ENCODE peak calls at places on chromosomes 13 and 19, in seven cellular contexts. V is tibial nerve, Q is body of pancreas, D is bronchial epithelial cell, R is GM06990, K is IMR-90, A is mammary epithelial cell. I is an unnamed sample.

GRCh38 chr19:14563989-14564650 is 7.7 kb downstream of the NDUFB7 start:
- DNase-seq in V (no peak), Q (no peak), D (peak; percentile 35), R (peak; percentile 76), K (no peak), A (peak; percentile 45), I (no peak)

GRCh38 chr19:20664917-20665781 is 3.8 kb upstream of the ZNF626 start:
- DNase-seq in V (no peak), Q (no peak), D (no peak), R (no peak), K (no peak), A (no peak), I (peak; percentile 3)

GRCh38 chr19:34459614-34460013 is 21.9 kb upstream of the WTIP start:
- DNase-seq in V (no peak), Q (no peak), D (no peak), R (no peak), K (no peak), A (no peak), I (no peak)

GRCh38 chr19:16930753-16931152 is 42.0 kb downstream of the F2RL3 start:
- DNase-seq in V (no peak), Q (no peak), D (no peak), R (no peak), K (no peak), A (no peak), I (no peak)

GRCh38 chr19:8826371-8826770 is 5.7 kb downstream of the ZNF558 start:
- DNase-seq in V (no peak), Q (no peak), D (no peak), R (no peak), K (no peak), A (no peak), I (no peak)

GRCh38 chr19:34189199-34189916 is 17.1 kb downstream of the LSM14A start:
- DNase-seq in V (no peak), Q (no peak), D (no peak), R (no peak), K (no peak), A (no peak), I (peak; percentile 25)

GRCh38 chr19:58203814-58204475 is 21.1 kb downstream of the ZNF274 start:
- DNase-seq in V (no peak), Q (no peak), D (no peak), R (no peak), K (no peak), A (no peak), I (no peak)

GRCh38 chr19:31074751-31075150 is 274.5 kb downstream of the TSHZ3 start:
- DNase-seq in V (no peak), Q (no peak), D (no peak), R (no peak), K (no peak), A (no peak), I (no peak)

GRCh38 chr19:54608792-54609191 is 15.4 kb downstream of the LILRA1 start:
- DNase-seq in V (no peak), Q (no peak), D (no peak), R (no peak), K (no peak), A (no peak), I (no peak)

GRCh38 chr19:43739836-43740235 is 14.9 kb downstream of the SMG9 start:
- DNase-seq in V (no peak), Q (no peak), D (peak; percentile 55), R (no peak), K (no peak), A (peak; percentile 46), I (no peak)

GRCh38 chr19:11338164-11338563 is 1.3 kb downstream of the RAB3D start:
- DNase-seq in V (no peak), Q (no peak), D (no peak), R (no peak), K (no peak), A (no peak), I (no peak)

GRCh38 chr13:83618966-83619365 is 263.3 kb downstream of the SLITRK1 start:
- DNase-seq in V (no peak), Q (no peak), D (peak; percentile 77), R (no peak), K (no peak), A (peak; percentile 48), I (peak; percentile 29)

GRCh38 chr13:41494202-41494601 is 36.9 kb downstream of the RGCC start:
- DNase-seq in V (no peak), Q (no peak), D (no peak), R (no peak), K (no peak), A (no peak), I (no peak)

GRCh38 chr13:37748913-37749312 is 120.7 kb downstream of the TRPC4 start:
- DNase-seq in V (no peak), Q (no peak), D (no peak), R (no peak), K (no peak), A (no peak), I (no peak)

GRCh38 chr13:40613954-40614353 is 52.5 kb downstream of the FOXO1 start:
- DNase-seq in V (no peak), Q (no peak), D (no peak), R (no peak), K (no peak), A (no peak), I (no peak)

GRCh38 chr19:46860846-46861690 is at the start of gene ARHGAP35:
- DNase-seq in V (no peak), Q (peak; percentile 40), D (no peak), R (no peak), K (no peak), A (no peak), I (no peak)

GRCh38 chr13:49938921-49939320 is 2.8 kb upstream of the SPRYD7 start:
- DNase-seq in V (no peak), Q (peak; percentile 77), D (no peak), R (no peak), K (no peak), A (no peak), I (no peak)

GRCh38 chr13:37595162-37595561 is 3.4 kb downstream of the POSTN start:
- DNase-seq in V (no peak), Q (no peak), D (peak; percentile 56), R (no peak), K (peak; percentile 47), A (peak; percentile 45), I (peak; percentile 77)

DNA sequence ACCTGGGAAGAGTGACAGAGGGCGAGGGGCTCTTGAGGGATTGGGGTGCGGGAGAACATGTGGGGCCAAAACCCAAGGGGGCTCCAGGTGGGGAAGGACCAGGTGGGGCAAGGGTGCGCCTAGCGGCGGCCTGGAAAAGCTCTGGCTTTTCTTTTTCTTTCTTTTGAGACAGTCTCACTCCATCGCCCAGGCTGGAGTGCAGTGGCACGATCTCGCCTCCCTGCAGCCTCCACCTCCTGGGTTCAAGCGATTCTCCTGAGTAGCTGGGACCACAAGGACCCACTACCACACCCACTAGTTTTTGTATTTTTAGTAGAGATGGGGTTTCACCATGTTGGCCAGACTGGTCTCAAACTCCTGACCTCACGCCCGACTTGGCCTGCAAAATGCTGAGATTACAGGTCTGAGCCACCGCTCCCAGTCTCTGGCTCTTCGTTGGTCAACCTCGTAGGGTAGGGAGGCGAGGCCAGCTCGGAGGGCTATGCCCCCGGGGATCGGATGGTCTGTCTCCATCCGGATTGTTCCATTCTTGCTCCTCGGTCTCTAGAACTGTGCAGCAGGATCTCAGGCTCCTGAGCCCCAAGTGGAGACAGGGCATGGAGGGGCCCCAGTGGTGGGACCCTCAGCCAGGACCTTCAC is 3.7 kb downstream of the GADD45B start:
- DNase-seq in V (no peak), Q (no peak), D (no peak), R (no peak), K (no peak), A (no peak), I (peak; percentile 40)
- TF ChIP-seq CTCF in V (no peak), Q (no peak), D (peak; percentile 55), R (peak; percentile 66), K (no peak), A (peak; percentile 11), I (peak; percentile 3)

DNA sequence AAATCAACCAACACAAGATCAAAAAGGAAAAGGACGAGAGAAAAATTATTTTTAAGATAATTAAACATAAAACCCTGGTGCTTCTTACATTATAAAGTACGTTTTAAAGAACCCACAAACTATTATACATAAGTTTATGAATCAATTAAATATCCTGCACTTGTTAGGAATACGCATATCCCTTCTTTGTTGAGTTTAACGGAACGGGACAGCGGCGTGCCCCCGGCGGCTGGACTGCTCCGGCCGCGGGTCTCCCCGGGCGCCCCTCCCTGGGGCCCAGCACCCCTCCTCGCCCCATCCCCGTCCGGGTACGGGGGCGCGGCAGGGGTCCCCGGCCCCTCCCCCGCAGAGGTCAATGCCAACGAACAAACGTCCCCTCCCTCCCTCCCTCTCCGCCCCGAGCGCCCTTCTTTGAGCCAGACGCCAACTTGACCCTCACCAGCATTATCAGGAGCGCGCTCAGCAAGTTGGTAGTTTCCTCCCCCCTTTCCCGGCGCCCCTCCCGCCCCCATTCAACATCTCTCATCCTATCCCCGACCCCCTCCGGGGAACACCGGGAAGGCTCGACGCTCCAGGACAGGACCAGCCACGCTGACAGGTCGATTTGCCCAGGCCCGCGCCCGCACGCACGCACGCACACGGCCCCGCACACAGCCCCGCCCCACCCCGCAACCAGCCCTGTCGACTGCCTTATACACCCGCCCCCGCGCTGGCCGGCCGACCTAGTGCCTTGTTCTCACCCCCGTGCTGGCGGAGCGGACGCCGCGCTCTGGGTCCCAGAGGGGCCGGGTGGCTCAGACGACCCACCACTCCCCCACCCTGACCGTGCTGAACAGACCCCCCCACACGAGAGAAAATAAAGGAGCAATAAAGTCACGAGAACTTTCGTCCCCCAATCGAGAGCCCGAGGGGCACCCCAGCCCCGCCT is 5.1 kb downstream of the LYL1 start:
- DNase-seq in V (no peak), Q (no peak), D (no peak), R (no peak), K (no peak), A (no peak), I (no peak)
- H3K4me3 ChIP-seq in V (peak overlapping the region; percentile 57), Q (no peak overlapping the region), D (no peak overlapping the region), R (no peak overlapping the region), K (no peak overlapping the region), A (no peak overlapping the region), I (no peak overlapping the region)

GRCh38 chr19:56191711-56192110 is 5.9 kb downstream of the ZSCAN5B start:
- DNase-seq in V (no peak), Q (no peak), D (no peak), R (no peak), K (no peak), A (no peak), I (no peak)

GRCh38 chr19:56191115-56191514 is 6.5 kb downstream of the ZSCAN5B start:
- DNase-seq in V (no peak), Q (no peak), D (no peak), R (no peak), K (no peak), A (no peak), I (no peak)

GRCh38 chr19:56193981-56194380 is 3.6 kb downstream of the ZSCAN5B start:
- DNase-seq in V (no peak), Q (no peak), D (no peak), R (no peak), K (no peak), A (no peak), I (no peak)

DNA sequence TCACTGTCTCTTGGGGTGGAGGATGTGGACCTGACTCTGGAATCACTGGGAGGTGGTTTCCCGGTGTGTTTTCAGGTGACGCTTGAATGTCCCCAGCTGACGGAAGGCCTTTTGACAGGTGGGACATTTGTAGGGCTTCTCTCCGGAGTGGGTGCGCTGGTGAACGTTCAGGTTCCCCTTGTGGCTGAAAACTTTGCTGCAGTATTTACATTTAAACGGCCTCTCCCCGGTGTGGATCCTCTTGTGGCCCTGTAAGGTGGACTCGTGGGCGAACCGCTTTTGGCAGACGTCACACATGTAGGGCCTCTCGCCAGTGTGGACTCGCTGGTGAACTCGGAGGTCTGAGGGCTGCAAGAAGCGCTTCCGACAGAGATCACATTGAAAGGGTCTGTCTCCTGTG is 7.8 kb downstream of the ZSCAN5B start:
- DNase-seq in V (no peak), Q (no peak), D (no peak), R (no peak), K (no peak), A (no peak), I (no peak)
- TF ChIP-seq CTCF in V (no peak), Q (no peak), D (no peak), R (peak; percentile 14), K (no peak), A (no peak), I (no peak)

GRCh38 chr13:80276371-80277289 is 64.3 kb downstream of the SPRY2 start:
- DNase-seq in V (no peak), Q (no peak), D (peak; percentile 71), R (no peak), K (peak; percentile 23), A (no peak), I (peak; percentile 75)
- H3K4me3 ChIP-seq in V (no peak overlapping the region), Q (no peak overlapping the region), D (no peak overlapping the region), R (no peak overlapping the region), K (no peak overlapping the region), A (no peak overlapping the region), I (no peak overlapping the region)